ENCODE peak calls at places on chromosomes 13 and 19, in four cellular contexts. W is HepG2, G is GM12878, A is K562. Q is an unnamed sample.

GRCh38 chr19:35369522-35369921 is 1.3 kb upstream of the GPR42 start:
- DNase-seq in W (no peak), G (no peak), A (no peak), Q (no peak)

GRCh38 chr19:2041686-2042484 is 9.2 kb downstream of the MKNK2 start:
- DNase-seq in W (no peak), G (peak; percentile 73), A (peak; percentile 99), Q (peak; percentile 95)

GRCh38 chr13:38210928-38211596 is 138.6 kb upstream of the UFM1 start:
- DNase-seq in W (no peak), G (no peak), A (no peak), Q (no peak)

GRCh38 chr19:3397266-3398022 is 31.1 kb downstream of the NFIC start:
- DNase-seq in W (peak; percentile 90), G (no peak), A (no peak), Q (no peak)

GRCh38 chr19:41926028-41926860 is 2.0 kb downstream of the ERFL start:
- DNase-seq in W (no peak), G (no peak), A (no peak), Q (no peak)

GRCh38 chr13:50149932-50150331 is 134.7 kb downstream of the KCNRG start:
- DNase-seq in W (no peak), G (no peak), A (peak; percentile 26), Q (no peak)

GRCh38 chr19:2796659-2797266 is 11.5 kb downstream of the THOP1 start:
- DNase-seq in W (no peak), G (no peak), A (no peak), Q (no peak)

GRCh38 chr19:29201849-29202248 is 11.1 kb downstream of the UQCRFS1 start:
- DNase-seq in W (no peak), G (no peak), A (no peak), Q (no peak)

GRCh38 chr13:52061587-52061986 is 37.1 kb downstream of the UTP14C start:
- DNase-seq in W (no peak), G (no peak), A (no peak), Q (no peak)

GRCh38 chr13:22897571-22898314 is 283.0 kb upstream of the SGCG start:
- DNase-seq in W (no peak), G (no peak), A (no peak), Q (no peak)

GRCh38 chr13:103525530-103525929 is 459.3 kb upstream of the SLC10A2 start:
- DNase-seq in W (no peak), G (no peak), A (no peak), Q (no peak)

GRCh38 chr13:71621152-71622124 is 245.6 kb downstream of the DACH1 start:
- DNase-seq in W (no peak), G (no peak), A (no peak), Q (peak; percentile 39)

GRCh38 chr13:94610475-94610874 is 8.8 kb downstream of the GPR180 start:
- DNase-seq in W (no peak), G (no peak), A (no peak), Q (no peak)

GRCh38 chr13:102295316-102296048 is 106.4 kb downstream of the FGF14 start:
- DNase-seq in W (no peak), G (no peak), A (no peak), Q (no peak)

GRCh38 chr13:52449323-52450011 is 967 bp downstream of the VPS36 start:
- DNase-seq in W (no peak), G (no peak), A (no peak), Q (no peak)

GRCh38 chr19:18961767-18962423 is 20.9 kb upstream of the HOMER3 start:
- DNase-seq in W (peak; percentile 83), G (no peak), A (no peak), Q (no peak)

GRCh38 chr19:45866400-45867176 is 2.5 kb downstream of the FOXA3 start:
- DNase-seq in W (no peak), G (no peak), A (no peak), Q (no peak)

GRCh38 chr19:45769821-45770191 is 754 bp upstream of the SIX5 start:
- DNase-seq in W (no peak), G (no peak), A (peak; percentile 39), Q (no peak)

GRCh38 chr19:17703823-17704463 is 15.3 kb upstream of the MAP1S start:
- DNase-seq in W (peak; percentile 33), G (no peak), A (peak; percentile 66), Q (peak; percentile 61)

GRCh38 chr13:92143766-92144165 is 745.3 kb downstream of the GPC5 start:
- DNase-seq in W (no peak), G (no peak), A (no peak), Q (peak; percentile 22)

GRCh38 chr19:1773173-1773572 is 19.9 kb downstream of the ONECUT3 start:
- DNase-seq in W (no peak), G (no peak), A (no peak), Q (no peak)

GRCh38 chr13:35840991-35841604 is 290.1 kb downstream of the DCLK1 start:
- DNase-seq in W (no peak), G (no peak), A (no peak), Q (no peak)

GRCh38 chr19:42403586-42403985 is 13.5 kb upstream of the CNFN start:
- DNase-seq in W (no peak), G (no peak), A (no peak), Q (no peak)

GRCh38 chr19:9934132-9934950 is 2.0 kb downstream of the OLFM2 start:
- DNase-seq in W (peak; percentile 40), G (no peak), A (peak; percentile 94), Q (peak; percentile 89)

GRCh38 chr19:22528956-22529355 is 105.2 kb upstream of the ZNF492 start:
- DNase-seq in W (no peak), G (no peak), A (no peak), Q (no peak)

GRCh38 chr19:4051175-4052101 is 15.3 kb downstream of the ZBTB7A start:
- DNase-seq in W (peak; percentile 44), G (no peak), A (no peak), Q (no peak)

GRCh38 chr19:35265126-35265995 is 3.4 kb upstream of the USF2 start:
- DNase-seq in W (no peak), G (no peak), A (no peak), Q (no peak)

GRCh38 chr19:33449799-33450198 is 71.8 kb downstream of the PEPD start:
- DNase-seq in W (no peak), G (no peak), A (no peak), Q (no peak)

GRCh38 chr19:49688531-49689132 is 762 bp upstream of the ADM5 start:
- DNase-seq in W (no peak), G (no peak), A (no peak), Q (no peak)

GRCh38 chr13:38687246-38688229 is 661 bp downstream of the FREM2 start:
- DNase-seq in W (no peak), G (no peak), A (no peak), Q (peak; percentile 40)

GRCh38 chr19:31110331-31110730 is 238.9 kb downstream of the TSHZ3 start:
- DNase-seq in W (no peak), G (no peak), A (no peak), Q (no peak)

DNA sequence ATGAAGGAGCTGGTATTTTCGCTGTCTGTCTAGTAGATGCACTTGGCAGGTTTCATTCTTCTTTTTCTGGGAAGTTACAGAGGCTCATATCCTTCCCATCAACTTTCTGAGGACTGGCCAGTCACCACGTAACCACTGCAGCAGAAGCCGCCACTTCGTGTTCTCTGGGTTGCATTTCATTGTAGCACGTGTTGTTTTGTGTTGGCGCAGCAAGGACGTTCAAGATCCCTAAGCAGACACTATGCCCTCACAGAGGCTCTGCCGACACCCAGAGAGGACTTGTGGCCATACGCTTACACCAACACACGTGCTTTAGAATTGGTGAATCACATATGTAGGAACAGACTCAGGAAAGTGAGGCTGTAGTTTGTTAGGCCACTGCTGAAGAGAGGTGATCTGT is 42.2 kb upstream of the TEX29 start:
- DNase-seq in W (no peak), G (no peak), A (no peak), Q (no peak)
- TF ChIP-seq FOXM1 in W (no peak), G (no peak), A (no peak), Q (no peak)

DNA sequence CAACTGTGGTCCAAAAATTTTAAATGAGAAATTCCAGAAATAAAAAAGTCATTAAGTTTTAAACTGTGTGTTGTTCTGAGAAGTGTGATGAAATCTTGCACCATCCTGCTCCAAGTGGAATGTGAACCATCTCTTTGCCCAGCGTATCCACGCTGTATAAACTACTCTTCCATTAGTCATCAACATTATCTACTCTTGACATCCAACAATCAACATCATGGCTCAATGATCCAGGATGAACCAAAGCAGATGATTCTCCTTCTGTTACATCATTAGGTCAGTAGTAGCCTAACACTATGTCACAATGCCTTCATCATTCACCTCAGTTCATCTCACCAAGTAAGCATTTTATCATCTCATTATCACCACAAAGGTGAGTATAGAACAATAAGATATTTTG is 55.3 kb downstream of the SUCLA2 start:
- DNase-seq in W (peak; percentile 4), G (no peak), A (no peak), Q (no peak)
- TF ChIP-seq FOXM1 in W (no peak), G (no peak), A (no peak), Q (no peak)

GRCh38 chr13:114050536-114051450 is 76.9 kb upstream of the C13orf46 start:
- DNase-seq in W (no peak), G (no peak), A (no peak), Q (no peak)

GRCh38 chr13:114054269-114054668 is 78.2 kb downstream of the RASA3 start:
- DNase-seq in W (no peak), G (no peak), A (peak; percentile 86), Q (no peak)

GRCh38 chr13:114054830-114055439 is 77.5 kb downstream of the RASA3 start:
- DNase-seq in W (no peak), G (no peak), A (no peak), Q (no peak)

GRCh38 chr13:114055766-114056165 is 76.7 kb downstream of the RASA3 start:
- DNase-seq in W (no peak), G (no peak), A (no peak), Q (no peak)

DNA sequence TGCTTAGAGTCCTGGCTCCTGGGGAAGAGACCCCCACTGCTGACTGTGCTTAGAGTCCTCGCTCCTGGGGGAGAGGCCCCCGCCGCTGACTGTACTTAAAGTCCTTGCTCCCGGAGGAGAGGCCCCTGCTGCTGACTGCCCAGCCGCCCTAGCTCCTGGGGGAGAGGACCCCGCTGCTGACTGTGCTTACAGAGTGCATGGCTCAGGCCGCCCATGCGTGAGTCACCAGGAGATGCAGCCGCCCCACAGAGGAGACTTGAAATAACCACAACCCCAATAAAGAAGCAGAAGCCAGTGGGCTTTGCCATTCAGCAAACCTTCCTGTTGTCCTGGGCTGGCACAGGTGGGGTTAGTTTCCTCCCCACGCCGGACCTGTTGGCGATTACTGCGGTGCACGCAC is 79.2 kb upstream of the C13orf46 start:
- DNase-seq in W (no peak), G (no peak), A (no peak), Q (no peak)
- TF ChIP-seq FOXM1 in W (no peak), G (no peak), A (no peak), Q (no peak)

DNA sequence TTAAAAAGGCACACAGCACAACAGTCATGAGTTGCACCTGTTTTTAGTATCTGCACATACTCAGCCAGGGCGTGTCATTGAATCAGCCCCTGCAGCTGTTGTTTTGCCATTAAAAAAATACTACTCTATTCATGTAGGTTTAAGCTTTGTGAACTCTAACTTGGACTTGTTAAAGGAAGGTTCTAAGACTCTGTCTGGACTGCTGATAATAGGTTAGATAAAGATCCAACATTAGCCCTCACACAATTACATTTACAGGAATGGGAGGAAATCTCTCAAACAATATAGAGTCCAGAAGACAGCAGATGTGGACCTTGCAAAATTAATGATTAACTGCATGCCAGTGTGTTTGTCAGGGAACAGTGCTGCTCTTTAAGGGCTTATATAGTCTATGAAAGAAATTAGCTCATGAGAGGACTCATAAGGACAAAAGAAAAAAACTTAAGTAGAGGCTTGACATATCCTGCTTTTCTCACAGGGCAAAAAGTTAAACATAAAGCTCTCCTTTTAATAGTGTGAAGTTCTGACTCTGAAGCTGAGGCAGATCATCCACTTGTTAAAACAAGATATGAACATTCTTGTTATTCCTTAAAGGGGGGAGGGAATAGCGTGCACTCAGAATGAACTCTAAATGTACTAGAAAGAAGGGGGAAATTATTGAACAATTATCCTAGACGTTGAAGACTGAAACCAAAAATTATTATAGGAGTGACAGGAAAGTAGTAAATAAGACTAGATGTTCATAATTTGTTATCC is 243.6 kb downstream of the NDFIP2 start:
- DNase-seq in W (peak; percentile 89), G (no peak), A (no peak), Q (no peak)
- TF ChIP-seq FOXM1 in W (no peak), G (no peak), A (no peak), Q (no peak)

Q was measured in HEK293T.